ENCODE peak calls at places on chromosome 1, in eight cellular contexts. Y is IMR-90, O is spleen, I is stomach, U is ovary, G is sigmoid colon, W is adrenal gland, E is right lobe of liver. P is an unnamed sample. For H3K36me3, the result is how much of the 10 kb centered on the place peaks cover.

GRCh38 chr1:156138366-156138969 is 14.9 kb upstream of the SEMA4A start:
- DNase-seq in Y (no peak), O (no peak), I (no peak), U (no peak), G (no peak), W (peak), E (no peak), P (no peak)

GRCh38 chr1:165631403-165632151 is 543 bp downstream of the MGST3 start:
- DNase-seq in Y (peak), O (peak), I (peak), U (peak), G (peak), W (peak), E (peak), P (peak)

GRCh38 chr1:96550014-96550413 is 171.6 kb upstream of the PTBP2 start:
- DNase-seq in Y (no peak), O (no peak), I (no peak), U (no peak), G (no peak), W (no peak), E (no peak), P (no peak)

GRCh38 chr1:108075055-108075454 is 110.1 kb upstream of the VAV3 start:
- DNase-seq in Y (no peak), O (no peak), I (no peak), U (no peak), G (no peak), W (no peak), E (no peak), P (no peak)

GRCh38 chr1:150161747-150162581 is 12.2 kb downstream of the PLEKHO1 start:
- DNase-seq in Y (peak), O (no peak), I (no peak), U (no peak), G (no peak), W (no peak), E (no peak), P (no peak)

GRCh38 chr1:89171067-89171438 is 4.8 kb downstream of the GBP7 start:
- DNase-seq in Y (no peak), O (no peak), I (no peak), U (no peak), G (no peak), W (no peak), E (no peak), P (no peak)

GRCh38 chr1:209809601-209810000 is 3.7 kb upstream of the IRF6 start:
- DNase-seq in Y (no peak), O (no peak), I (no peak), U (no peak), G (no peak), W (peak), E (no peak), P (no peak)

GRCh38 chr1:109877320-109877771 is 33.3 kb upstream of the CSF1 start:
- DNase-seq in Y (peak), O (no peak), I (peak), U (peak), G (peak), W (peak), E (no peak), P (peak)

GRCh38 chr1:245600658-245601057 is 445.9 kb downstream of the KIF26B start:
- DNase-seq in Y (no peak), O (no peak), I (no peak), U (no peak), G (no peak), W (no peak), E (no peak), P (no peak)

DNA sequence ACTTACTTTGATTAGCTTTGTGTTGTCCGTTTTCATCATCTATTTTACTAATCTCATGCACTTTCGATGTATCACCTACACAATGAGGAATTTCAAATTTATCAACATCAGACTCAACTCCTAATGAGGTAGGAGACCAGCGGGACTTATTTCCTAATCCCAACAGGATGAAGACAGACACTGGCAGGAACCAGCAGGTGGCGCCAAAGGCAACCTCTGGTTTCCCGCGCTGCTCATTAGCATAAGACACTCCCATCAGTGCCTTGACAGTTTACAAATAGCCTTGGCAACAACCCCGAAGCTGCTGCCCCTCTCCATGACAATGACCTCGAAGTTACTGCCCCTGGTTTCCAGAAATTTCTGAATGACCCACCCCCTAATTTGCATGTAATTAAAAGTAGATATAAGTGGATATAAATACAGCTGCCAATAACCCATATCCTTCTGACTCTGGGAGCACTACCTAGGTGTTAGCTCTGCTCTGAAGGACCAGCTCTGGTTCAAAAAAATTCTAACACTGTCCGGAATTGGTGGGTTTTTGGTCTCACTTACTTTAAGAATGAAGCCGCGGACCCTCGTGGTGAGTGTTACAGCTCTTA is 974.8 kb downstream of the ADGRL2 start:
- DNase-seq in Y (no peak), O (no peak), I (no peak), U (peak), G (no peak), W (peak), E (no peak), P (peak)
- TF ChIP-seq CTCF in Y (no peak), O (no peak), I (no peak), U (no peak), G (no peak), W (peak), E (peak), P (peak)

GRCh38 chr1:6591644-6592043 is 11.0 kb downstream of the KLHL21 start:
- DNase-seq in Y (no peak), O (no peak), I (no peak), U (no peak), G (no peak), W (no peak), E (no peak), P (no peak)

GRCh38 chr1:6588893-6589481 is 9.2 kb downstream of the ZBTB48 start:
- DNase-seq in Y (no peak), O (no peak), I (no peak), U (no peak), G (no peak), W (no peak), E (no peak), P (no peak)

GRCh38 chr1:6591222-6591621 is 11.4 kb downstream of the ZBTB48 start:
- DNase-seq in Y (no peak), O (peak), I (no peak), U (no peak), G (no peak), W (no peak), E (no peak), P (no peak)

GRCh38 chr1:6588128-6588892 is 8.5 kb downstream of the ZBTB48 start:
- DNase-seq in Y (no peak), O (no peak), I (no peak), U (no peak), G (no peak), W (no peak), E (no peak), P (no peak)

GRCh38 chr1:6590046-6590445 is 10.3 kb downstream of the ZBTB48 start:
- DNase-seq in Y (no peak), O (no peak), I (no peak), U (no peak), G (no peak), W (no peak), E (no peak), P (no peak)
- TF ChIP-seq POLR2A in Y (no peak), O (no peak), I (no peak), U (no peak), G (no peak), W (no peak), E (no peak), P (no peak)

GRCh38 chr1:114131526-114132220 is 22.0 kb downstream of the SYT6 start:
- DNase-seq in Y (peak), O (peak), I (no peak), U (no peak), G (peak), W (no peak), E (no peak), P (no peak)

GRCh38 chr1:114134518-114134917 is 19.2 kb downstream of the SYT6 start:
- DNase-seq in Y (no peak), O (peak), I (no peak), U (no peak), G (no peak), W (no peak), E (no peak), P (no peak)

GRCh38 chr1:114130213-114130612 is 23.5 kb downstream of the SYT6 start:
- DNase-seq in Y (no peak), O (no peak), I (no peak), U (no peak), G (peak), W (no peak), E (no peak), P (no peak)

GRCh38 chr1:114128293-114128692 is 25.4 kb downstream of the SYT6 start:
- DNase-seq in Y (no peak), O (peak), I (no peak), U (no peak), G (peak), W (no peak), E (no peak), P (no peak)

DNA sequence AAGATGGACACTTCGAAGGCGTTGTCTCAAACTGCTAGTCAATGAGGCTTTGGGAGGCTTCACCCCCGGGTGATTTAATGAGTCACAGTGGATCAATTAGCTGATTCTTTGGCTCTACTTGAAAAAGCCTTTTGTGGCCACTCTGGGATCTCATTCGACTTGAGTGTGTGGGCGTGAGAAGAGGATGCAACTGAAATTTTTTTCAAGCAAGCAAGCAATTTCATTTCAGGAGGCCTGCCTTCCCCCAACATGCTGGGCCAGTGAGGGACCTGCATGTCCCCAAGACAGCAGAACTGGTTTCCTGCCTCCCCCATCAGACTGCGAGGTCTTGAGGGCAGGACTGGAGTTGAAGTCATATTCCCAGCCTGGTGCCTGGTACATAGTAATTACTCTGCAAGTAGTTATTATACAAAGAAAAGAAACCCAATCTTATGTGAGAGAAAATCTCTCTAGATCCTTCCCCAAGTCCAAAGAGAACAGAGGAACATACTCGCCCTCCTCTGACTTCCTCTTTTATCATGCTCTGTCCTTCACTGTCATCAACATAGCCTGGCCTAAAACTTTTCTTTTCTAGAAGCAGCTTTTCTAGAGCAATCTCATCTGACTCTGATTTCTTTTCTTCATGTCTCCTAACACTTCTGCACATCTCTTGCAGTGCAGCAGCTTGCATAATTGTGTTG is 22.7 kb downstream of the SYT6 start:
- DNase-seq in Y (no peak), O (peak), I (no peak), U (no peak), G (peak), W (no peak), E (no peak), P (no peak)
- H3K36me3 ChIP-seq in Y (under half), O (under half), I (under half), U (under half), G (under half), W (under half), E (under half), P (under half)

DNA sequence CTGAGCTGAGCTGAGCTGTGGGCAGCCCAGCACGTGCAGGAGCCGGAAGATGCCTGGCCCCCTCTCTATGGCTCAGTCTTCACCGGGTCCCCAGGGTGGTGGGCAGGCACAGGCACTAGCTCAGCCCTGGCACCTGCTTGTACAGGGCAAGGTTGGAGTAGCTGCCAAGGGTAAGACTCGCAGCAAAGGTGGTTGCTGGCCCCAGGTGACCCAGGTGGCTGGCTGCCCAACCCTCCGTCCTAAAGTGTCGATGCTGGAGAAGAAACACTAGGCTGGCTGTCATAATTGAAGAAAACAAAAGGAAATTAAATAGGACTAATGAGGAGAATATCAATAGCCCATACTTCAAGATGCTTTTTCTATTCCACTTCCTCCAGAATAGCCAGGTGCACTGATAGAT is 77.1 kb upstream of the ACTL8 start:
- DNase-seq in Y (no peak), O (no peak), I (peak), U (no peak), G (no peak), W (no peak), E (no peak), P (no peak)
- TF ChIP-seq CTCF in Y (no peak), O (no peak), I (no peak), U (no peak), G (no peak), W (no peak), E (no peak), P (no peak)